ENCODE peak calls at places on chromosome 4, in seven cellular contexts. F, X, C, U, Q, D and O are unnamed samples.

GRCh38 chr4:65071532-65071931 is 598.8 kb downstream of the EPHA5 start:
- DNase-seq in F (no peak), X (no peak), C (no peak), U (no peak), Q (no peak), D (no peak), O (no peak)

GRCh38 chr4:128861856-128862518 is 52.5 kb downstream of the JADE1 start:
- DNase-seq in F (no peak), X (no peak), C (no peak), U (no peak), Q (no peak), D (no peak), O (no peak)

GRCh38 chr4:7823416-7823824 is 116.2 kb downstream of the AFAP1 start:
- DNase-seq in F (peak), X (peak), C (no peak), U (no peak), Q (no peak), D (peak), O (no peak)

GRCh38 chr4:134024251-134024650 is 177.3 kb downstream of the PABPC4L start:
- DNase-seq in F (no peak), X (no peak), C (no peak), U (no peak), Q (no peak), D (peak), O (peak)

GRCh38 chr4:16967722-16968121 is 69.3 kb upstream of the LDB2 start:
- DNase-seq in F (no peak), X (peak), C (peak), U (no peak), Q (no peak), D (peak), O (no peak)

GRCh38 chr4:154526151-154526550 is 24.0 kb downstream of the PLRG1 start:
- DNase-seq in F (no peak), X (no peak), C (no peak), U (no peak), Q (no peak), D (no peak), O (peak)

GRCh38 chr4:163688856-163689255 is 194.4 kb downstream of the TMA16 start:
- DNase-seq in F (no peak), X (no peak), C (no peak), U (no peak), Q (no peak), D (no peak), O (no peak)

GRCh38 chr4:112348488-112349158 is 51.5 kb downstream of the ALPK1 start:
- DNase-seq in F (no peak), X (peak), C (peak), U (no peak), Q (no peak), D (peak), O (no peak)

GRCh38 chr4:73998040-73999011 is at the start of gene CXCL5:
- DNase-seq in F (no peak), X (peak), C (peak), U (peak), Q (peak), D (peak), O (no peak)

GRCh38 chr4:23903859-23904438 is 14.1 kb upstream of the PPARGC1A start:
- DNase-seq in F (no peak), X (no peak), C (peak), U (no peak), Q (no peak), D (peak), O (no peak)

GRCh38 chr4:57137261-57137660 is 27.1 kb upstream of the IGFBP7 start:
- DNase-seq in F (no peak), X (no peak), C (no peak), U (no peak), Q (no peak), D (no peak), O (no peak)

GRCh38 chr4:101163936-101164335 is 183.4 kb downstream of the PPP3CA start:
- DNase-seq in F (no peak), X (peak), C (no peak), U (no peak), Q (no peak), D (no peak), O (no peak)

GRCh38 chr4:156536661-156537060 is 434.9 kb downstream of the PDGFC start:
- DNase-seq in F (no peak), X (peak), C (no peak), U (no peak), Q (no peak), D (no peak), O (no peak)

GRCh38 chr4:94390804-94391410 is 48.3 kb upstream of the HPGDS start:
- DNase-seq in F (no peak), X (no peak), C (no peak), U (no peak), Q (no peak), D (peak), O (peak)

GRCh38 chr4:5198586-5198985 is 147.3 kb downstream of the STK32B start:
- DNase-seq in F (no peak), X (no peak), C (no peak), U (no peak), Q (no peak), D (no peak), O (no peak)

GRCh38 chr4:37896206-37896605 is 5.3 kb downstream of the TBC1D1 start:
- DNase-seq in F (no peak), X (no peak), C (no peak), U (no peak), Q (no peak), D (no peak), O (no peak)

GRCh38 chr4:8419222-8420041 is 21.1 kb downstream of the ACOX3 start:
- DNase-seq in F (no peak), X (no peak), C (no peak), U (no peak), Q (no peak), D (peak), O (no peak)

DNA sequence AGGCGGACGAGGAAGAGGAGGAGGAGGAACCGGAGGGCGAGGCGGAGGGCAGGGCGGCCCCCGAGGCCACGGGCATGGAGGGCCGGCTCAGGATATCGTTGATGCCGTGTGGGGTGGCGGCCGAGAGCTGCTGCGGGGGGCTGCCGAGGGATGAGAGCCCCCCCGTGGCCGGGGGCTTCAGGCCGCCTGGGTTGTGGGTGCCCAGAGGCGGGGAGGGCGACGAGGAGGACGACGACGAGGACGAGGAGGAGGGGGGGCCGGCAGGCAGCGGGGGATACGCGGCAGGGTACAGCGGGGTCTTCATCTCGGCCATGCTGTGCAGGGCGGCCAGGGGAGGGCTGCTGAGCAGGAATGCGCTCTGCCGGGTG is 1.3 kb downstream of the NKX6-1 start:
- DNase-seq in F (no peak), X (no peak), C (no peak), U (no peak), Q (no peak), D (no peak), O (no peak)
- H3K4me3 ChIP-seq in F (peak), X (peak), C (peak), U (peak), Q (peak), D (peak), O (no peak)

DNA sequence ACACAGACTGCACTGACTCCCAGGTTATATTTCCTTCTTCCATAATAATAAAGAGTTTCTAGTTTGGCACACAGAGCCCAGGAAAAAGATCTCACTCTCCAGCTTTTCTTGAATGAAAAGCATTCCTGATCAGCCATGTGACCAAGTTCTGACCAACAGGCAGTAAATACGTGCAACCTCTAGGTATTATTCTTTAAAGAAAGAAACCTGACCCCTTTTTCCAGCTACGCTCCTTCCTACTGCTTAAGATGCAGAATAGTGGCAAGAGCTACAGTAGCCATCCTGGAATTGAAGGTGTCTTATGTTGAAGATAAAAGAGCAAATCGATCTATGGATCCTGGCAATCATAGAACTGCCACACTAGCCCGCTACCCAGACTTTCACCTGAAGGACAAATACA is 76.7 kb downstream of the LRBA start:
- DNase-seq in F (no peak), X (no peak), C (no peak), U (no peak), Q (no peak), D (no peak), O (no peak)
- H3K4me3 ChIP-seq in F (no peak), X (no peak), C (no peak), U (no peak), Q (no peak), D (no peak), O (no peak)

GRCh38 chr4:85514783-85515182 is 39.8 kb downstream of the ARHGAP24 start:
- DNase-seq in F (no peak), X (no peak), C (no peak), U (no peak), Q (no peak), D (no peak), O (no peak)

GRCh38 chr4:85512446-85513205 is 37.7 kb downstream of the ARHGAP24 start:
- DNase-seq in F (no peak), X (no peak), C (no peak), U (no peak), Q (no peak), D (no peak), O (no peak)

GRCh38 chr4:85514117-85514516 is 39.2 kb downstream of the ARHGAP24 start:
- DNase-seq in F (no peak), X (no peak), C (no peak), U (no peak), Q (no peak), D (no peak), O (no peak)

GRCh38 chr4:85510632-85510984 is 35.7 kb downstream of the ARHGAP24 start:
- DNase-seq in F (no peak), X (no peak), C (no peak), U (no peak), Q (no peak), D (no peak), O (no peak)

DNA sequence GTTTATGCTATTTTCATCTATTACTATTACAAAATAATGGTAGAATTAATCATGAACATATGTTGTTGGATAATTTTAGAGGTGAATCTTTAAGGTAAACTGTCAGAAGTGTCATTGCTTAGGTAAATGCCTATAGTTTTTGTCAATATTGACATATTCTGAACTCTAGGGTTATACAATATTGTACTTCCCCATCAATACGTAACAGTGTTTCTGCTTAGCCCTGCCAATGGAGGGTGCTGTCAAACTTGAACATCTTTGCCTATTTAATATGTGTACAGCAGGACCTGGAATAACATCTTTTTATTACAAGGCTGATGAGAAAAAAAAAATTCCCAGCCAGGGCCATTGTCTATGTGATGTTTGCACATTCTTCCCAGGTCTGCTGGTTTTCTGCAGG is 40.8 kb downstream of the ARHGAP24 start:
- DNase-seq in F (no peak), X (no peak), C (no peak), U (no peak), Q (no peak), D (no peak), O (no peak)
- H3K4me3 ChIP-seq in F (no peak), X (no peak), C (no peak), U (no peak), Q (no peak), D (no peak), O (no peak)

GRCh38 chr4:1297023-1297395 is 7.3 kb downstream of the MAEA start:
- DNase-seq in F (no peak), X (no peak), C (no peak), U (peak), Q (no peak), D (no peak), O (no peak)

GRCh38 chr4:1295405-1296055 is 5.8 kb downstream of the MAEA start:
- DNase-seq in F (no peak), X (no peak), C (no peak), U (peak), Q (no peak), D (no peak), O (no peak)

GRCh38 chr4:1294891-1295290 is 5.2 kb downstream of the MAEA start:
- DNase-seq in F (no peak), X (no peak), C (no peak), U (peak), Q (no peak), D (no peak), O (no peak)

GRCh38 chr4:1297456-1298325 is 8.0 kb downstream of the MAEA start:
- DNase-seq in F (no peak), X (no peak), C (no peak), U (peak), Q (no peak), D (no peak), O (no peak)

GRCh38 chr4:1296324-1297022 is 6.8 kb downstream of the MAEA start:
- DNase-seq in F (no peak), X (no peak), C (no peak), U (peak), Q (no peak), D (no peak), O (no peak)
- H3K4me3 ChIP-seq in F (no peak), X (no peak), C (no peak), U (no peak), Q (no peak), D (no peak), O (no peak)

GRCh38 chr4:90950385-90950841 is 823.2 kb downstream of the CCSER1 start:
- DNase-seq in F (no peak), X (no peak), C (no peak), U (no peak), Q (no peak), D (peak), O (no peak)
- H3K4me3 ChIP-seq in F (no peak), X (no peak), C (no peak), U (no peak), Q (no peak), D (no peak), O (no peak)

GRCh38 chr4:9691221-9692065 is 90.0 kb upstream of the DRD5 start:
- DNase-seq in F (peak), X (peak), C (peak), U (peak), Q (peak), D (peak), O (peak)
- H3K4me3 ChIP-seq in F (peak), X (peak), C (peak), U (peak), Q (peak), D (peak), O (peak)

GRCh38 chr4:92305878-92306520 is 2.2 kb downstream of the GRID2 start:
- DNase-seq in F (no peak), X (no peak), C (no peak), U (no peak), Q (no peak), D (no peak), O (no peak)
- H3K4me3 ChIP-seq in F (peak), X (no peak), C (peak), U (no peak), Q (peak), D (peak), O (no peak)

GRCh38 chr4:53782468-53782865 is 191.2 kb upstream of the LNX1 start:
- DNase-seq in F (no peak), X (no peak), C (no peak), U (no peak), Q (no peak), D (peak), O (no peak)
- H3K4me3 ChIP-seq in F (no peak), X (no peak), C (no peak), U (no peak), Q (no peak), D (no peak), O (no peak)